ENCODE peak calls at places on chromosome 12, in nine cellular contexts. D is COR-L47; V is cardiac muscle cell; O is T-cell; E is CD8-positive, alpha-beta memory T cell; I is cardiac fibroblast; M is fibroblast of pulmonary artery; Y is mucosa of descending colon; F is choroid plexus epithelial cell. T is an unnamed sample.

GRCh38 chr12:111775205-111776193 is 8.8 kb downstream of the ALDH2 start:
- DNase-seq in V (peak; percentile 98), M (peak; percentile 97), I (peak; percentile 64), O (no peak), Y (peak; percentile 93), F (peak; percentile 84), D (no peak), E (no peak), T (peak; percentile 87)

GRCh38 chr12:98725481-98726247 is 80.6 kb downstream of the APAF1 start:
- DNase-seq in Y (peak; percentile 55), F (peak; percentile 85), O (no peak), M (peak; percentile 70), V (peak; percentile 71), E (no peak), I (peak; percentile 78), D (peak; percentile 54), T (peak; percentile 77)

GRCh38 chr12:67892289-67892688 is 97.0 kb upstream of the IFNG-AS1 start:
- DNase-seq in I (no peak), Y (no peak), V (no peak), D (no peak), E (no peak), O (no peak), F (no peak), M (no peak), T (no peak)

GRCh38 chr12:6372403-6373003 is 2.9 kb downstream of the SCNN1A start:
- DNase-seq in V (peak; percentile 93), E (peak; percentile 19), M (peak; percentile 82), O (no peak), Y (no peak), F (peak; percentile 83), I (peak; percentile 82), D (peak; percentile 17), T (peak; percentile 74)

GRCh38 chr12:65082411-65082810 is 38.7 kb downstream of the WIF1 start:
- DNase-seq in F (no peak), E (no peak), I (no peak), M (no peak), D (no peak), V (no peak), O (no peak), Y (no peak), T (no peak)

GRCh38 chr12:52952082-52952801 is 3.3 kb downstream of the KRT18 start:
- DNase-seq in D (no peak), V (peak; percentile 37), O (no peak), F (no peak), E (no peak), M (no peak), Y (peak; percentile 76), I (peak; percentile 9), T (no peak)

GRCh38 chr12:41277019-41277770 is 89.1 kb downstream of the PDZRN4 start:
- DNase-seq in Y (peak; percentile 16), E (no peak), I (peak; percentile 68), D (peak; percentile 55), O (no peak), M (peak; percentile 69), F (peak; percentile 75), V (peak; percentile 69), T (peak; percentile 74)

GRCh38 chr12:105831372-105831771 is 307.4 kb downstream of the NUAK1 start:
- DNase-seq in Y (no peak), D (no peak), I (no peak), V (no peak), E (no peak), F (no peak), O (no peak), M (no peak), T (peak; percentile 14)

GRCh38 chr12:123151679-123152454 is 977 bp upstream of the PITPNM2 start:
- DNase-seq in V (no peak), O (no peak), D (no peak), I (no peak), M (no peak), E (no peak), Y (no peak), F (no peak), T (no peak)

GRCh38 chr12:49331360-49332222 is 5.4 kb downstream of the C1QL4 start:
- DNase-seq in F (peak; percentile 90), D (no peak), M (peak; percentile 86), I (peak; percentile 84), E (no peak), O (no peak), V (peak; percentile 84), Y (peak; percentile 78), T (peak; percentile 87)

GRCh38 chr12:122437656-122438121 is 15.2 kb upstream of the CLIP1 start:
- DNase-seq in V (peak; percentile 90), F (peak; percentile 22), I (peak; percentile 83), Y (peak; percentile 24), M (peak; percentile 83), O (no peak), E (no peak), D (peak; percentile 49), T (no peak)

GRCh38 chr12:32768518-32768917 is 12.8 kb upstream of the YARS2 start:
- DNase-seq in Y (no peak), E (no peak), I (no peak), O (no peak), F (no peak), M (no peak), V (no peak), D (no peak), T (no peak)

GRCh38 chr12:9869307-9870161 is at the start of gene CLEC2B:
- DNase-seq in M (peak; percentile 93), F (peak; percentile 91), Y (peak; percentile 22), E (peak; percentile 63), O (no peak), V (peak; percentile 85), I (peak; percentile 95), D (no peak), T (peak; percentile 87)

T was measured in lung microvascular endothelial cell.